ENCODE peak calls at places on chromosomes 13 and 19, in seven cellular contexts. T is B cell, V is A549, J is SK-N-SH, A is glutamatergic neuron, U is adrenal gland, M is K562. O is an unnamed sample.

GRCh38 chr13:104426435-104426834 is 1360.2 kb upstream of the SLC10A2 start:
- DNase-seq in J (no peak), A (no peak), U (no peak), M (no peak), T (no peak), V (no peak), O (no peak)

GRCh38 chr13:43805071-43805468 is 18.3 kb upstream of the ENOX1 start:
- DNase-seq in T (no peak), V (peak), U (no peak), A (no peak), J (peak), M (no peak), O (no peak)

GRCh38 chr19:45186509-45187334 is 8.1 kb downstream of the BLOC1S3 start:
- DNase-seq in M (peak), J (no peak), A (no peak), U (no peak), V (peak), T (no peak), O (no peak)

GRCh38 chr13:21826214-21827015 is 155.5 kb downstream of the FGF9 start:
- DNase-seq in U (no peak), J (no peak), V (no peak), T (no peak), A (no peak), M (no peak), O (no peak)

GRCh38 chr13:39385621-39386231 is 217.3 kb downstream of the LHFPL6 start:
- DNase-seq in V (no peak), A (no peak), T (no peak), M (no peak), U (no peak), J (no peak), O (no peak)

GRCh38 chr13:51687928-51688714 is 103.9 kb downstream of the WDFY2 start:
- DNase-seq in T (no peak), V (no peak), J (peak), A (no peak), M (no peak), U (no peak), O (no peak)

GRCh38 chr13:96525715-96526114 is 435.8 kb downstream of the HS6ST3 start:
- DNase-seq in M (no peak), J (no peak), U (no peak), T (no peak), A (no peak), V (no peak), O (no peak)

GRCh38 chr19:40689339-40690049 is 957 bp downstream of the NUMBL start:
- DNase-seq in U (no peak), M (peak), A (peak), T (peak), J (peak), V (no peak), O (no peak)

GRCh38 chr13:101327844-101328243 is 88.5 kb downstream of the NALCN start:
- DNase-seq in A (no peak), T (no peak), V (no peak), U (no peak), J (no peak), M (no peak), O (no peak)

GRCh38 chr13:111074826-111075225 is 40.3 kb upstream of the ARHGEF7 start:
- DNase-seq in A (no peak), M (no peak), V (no peak), J (no peak), U (no peak), T (no peak), O (no peak)

GRCh38 chr13:62684359-62684758 is 1268.7 kb upstream of the PCDH20 start:
- DNase-seq in M (no peak), A (no peak), J (no peak), V (no peak), T (no peak), U (no peak), O (no peak)

GRCh38 chr19:11587302-11587972 is 9.8 kb upstream of the ZNF627 start:
- DNase-seq in U (peak), M (peak), V (peak), A (peak), J (peak), T (peak), O (peak)

GRCh38 chr19:2039082-2039958 is 11.7 kb downstream of the MKNK2 start:
- DNase-seq in U (peak), J (no peak), A (peak), M (peak), T (peak), V (no peak), O (no peak)

DNA sequence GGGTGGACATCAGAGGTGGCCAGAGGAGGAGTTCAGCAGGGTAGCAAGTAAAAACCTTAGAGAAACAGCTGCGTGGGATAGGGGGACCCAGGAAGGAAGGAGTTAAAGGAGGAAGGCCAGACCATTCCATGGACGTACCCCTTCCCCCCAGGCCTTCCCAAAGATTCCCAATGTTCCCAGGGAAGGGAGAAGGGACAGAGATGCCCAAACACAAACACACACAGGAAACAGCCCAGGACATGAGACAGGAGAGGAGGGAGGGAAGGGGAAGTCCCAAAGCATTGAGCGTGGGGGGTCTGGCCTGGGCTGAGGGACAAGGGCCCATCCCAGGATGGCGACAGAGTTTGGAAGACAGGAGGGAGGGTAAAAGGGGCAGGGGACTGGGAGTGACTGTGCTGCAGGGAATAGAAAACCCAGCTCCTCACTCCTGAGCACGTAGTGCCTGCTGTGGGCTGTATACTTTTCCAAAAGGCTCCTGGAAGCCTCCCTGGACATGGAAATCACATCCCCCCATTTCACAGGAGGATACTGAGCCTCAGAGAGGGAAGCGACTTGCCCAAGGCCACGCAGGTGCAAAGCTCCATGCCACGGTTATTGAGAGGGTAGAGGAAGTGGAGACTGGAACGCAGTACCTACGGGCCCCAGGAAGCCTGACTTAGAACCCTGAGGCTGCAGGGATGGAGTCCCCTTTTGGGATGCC is 1.1 kb downstream of the SYDE1 start:
- DNase-seq in V (no peak), A (no peak), J (peak), U (no peak), T (peak), M (no peak), O (no peak)
- TF ChIP-seq CTCF in V (no peak), A (no peak), J (no peak), U (no peak), T (no peak), M (no peak), O (no peak)

DNA sequence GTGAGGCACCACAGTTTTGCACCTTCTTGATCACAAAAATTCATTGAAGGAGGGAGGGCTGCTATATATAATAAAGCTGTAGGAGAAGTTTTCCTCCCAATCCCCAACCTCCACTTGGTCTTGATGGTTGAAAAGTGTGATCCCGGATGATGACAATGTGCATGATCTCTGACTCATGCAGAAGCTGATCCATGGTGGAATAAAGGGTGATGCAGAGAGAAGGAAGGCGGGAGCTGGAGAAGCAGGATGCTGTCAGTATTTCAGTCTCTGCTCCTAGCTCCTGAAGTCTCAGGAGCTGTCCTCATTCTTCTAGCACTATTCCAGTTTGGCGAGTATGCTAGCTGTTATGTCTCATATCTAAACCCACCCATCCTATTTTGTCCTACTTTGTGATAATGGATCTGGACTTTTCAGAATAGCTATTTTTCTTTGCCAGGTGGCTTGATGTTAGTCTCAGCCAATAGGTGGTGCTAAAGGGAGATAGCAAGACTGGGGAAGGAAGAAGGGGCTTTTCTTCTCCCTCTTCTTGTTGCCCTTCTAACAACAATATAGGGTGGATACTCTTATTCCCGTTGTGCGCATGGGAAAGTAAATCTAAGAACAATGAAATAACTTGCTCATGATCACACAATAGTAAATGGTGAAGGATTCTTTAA is 65.6 kb upstream of the HTR2A start:
- DNase-seq in V (no peak), J (no peak), A (no peak), U (no peak), M (no peak), T (peak), O (no peak)
- TF ChIP-seq CTCF in V (no peak), J (peak), A (no peak), U (no peak), M (peak), T (peak), O (no peak)

GRCh38 chr13:60312851-60313505 is 84.0 kb upstream of the TDRD3 start:
- DNase-seq in V (no peak), T (no peak), J (no peak), A (no peak), M (no peak), U (no peak), O (no peak)
- TF ChIP-seq CTCF in V (no peak), T (no peak), J (no peak), A (no peak), M (no peak), U (no peak), O (no peak)

DNA sequence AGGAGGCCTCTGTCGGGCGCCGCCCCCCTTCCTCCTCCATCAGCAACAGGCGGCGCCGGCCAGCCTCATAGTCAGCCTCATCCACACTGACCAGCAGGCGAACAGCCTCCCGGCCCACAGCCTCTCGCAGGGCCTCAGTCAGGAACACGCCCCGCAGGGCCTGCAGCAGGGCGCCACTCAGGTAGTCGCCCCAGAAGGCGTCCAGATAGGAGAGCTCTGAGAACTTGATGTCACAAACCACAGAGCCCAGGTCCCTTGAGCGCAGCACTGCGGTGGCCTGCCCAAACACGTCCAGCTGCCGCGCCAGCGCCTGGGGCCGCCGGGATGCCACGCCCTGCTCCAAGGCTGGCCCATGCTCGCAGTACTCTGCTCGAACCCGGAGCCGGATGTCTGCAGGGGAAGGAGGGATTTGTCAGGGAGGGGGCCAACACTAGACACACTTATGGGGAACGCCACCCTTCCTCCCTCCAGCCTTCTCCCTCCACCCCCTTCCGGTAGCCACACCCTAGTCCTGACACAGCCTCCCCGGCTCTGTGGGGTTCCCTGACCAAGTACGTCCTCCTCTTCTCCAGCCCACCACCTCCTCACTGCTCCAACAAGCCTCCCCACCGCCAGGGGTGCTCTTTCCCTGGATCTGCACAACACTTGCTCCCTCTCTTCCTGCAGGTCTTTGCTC is 17.9 kb downstream of the DEDD2 start:
- DNase-seq in T (peak), A (no peak), M (peak), J (no peak), U (no peak), V (no peak), O (no peak)
- TF ChIP-seq CTCF in T (peak), A (no peak), M (peak), J (no peak), U (no peak), V (no peak), O (no peak)

O was measured in endothelial cell.